ENCODE peak calls at places on chromosomes 1 and 21, in five cellular contexts. A is heart right ventricle, G is stomach, Q is H9, R is GM23248. X is an unnamed sample.

GRCh38 chr1:166902279-166902678 is 26.2 kb upstream of the TADA1 start:
- DNase-seq in A (no peak), R (peak), G (no peak), Q (no peak), X (peak)

GRCh38 chr1:2232255-2232915 is 4.3 kb downstream of the SKI start:
- DNase-seq in G (no peak), A (no peak), R (peak), Q (no peak), X (no peak)

GRCh38 chr1:52636701-52637695 is 4.0 kb downstream of the SHISAL2A start:
- DNase-seq in Q (no peak), A (no peak), G (no peak), R (no peak), X (peak)

GRCh38 chr21:42291003-42291750 is 24.0 kb downstream of the TFF3 start:
- DNase-seq in A (no peak), R (no peak), G (no peak), Q (no peak), X (no peak)

GRCh38 chr1:186950547-186950946 is 121.8 kb downstream of the PLA2G4A start:
- DNase-seq in Q (no peak), G (no peak), A (no peak), R (peak), X (peak)

GRCh38 chr1:29121951-29122661 is 1.6 kb downstream of the TMEM200B start:
- DNase-seq in R (peak), G (no peak), A (peak), Q (peak), X (no peak)

GRCh38 chr1:24737368-24738117 is 7.7 kb upstream of the CLIC4 start:
- DNase-seq in A (no peak), R (no peak), Q (no peak), G (no peak), X (no peak)

GRCh38 chr1:99557556-99558256 is 88.2 kb upstream of the PALMD start:
- DNase-seq in R (peak), A (no peak), G (no peak), Q (no peak), X (peak)

GRCh38 chr1:223815865-223816264 is 29.9 kb downstream of the TP53BP2 start:
- DNase-seq in G (no peak), A (no peak), R (peak), Q (no peak), X (peak)

GRCh38 chr1:17744666-17745563 is 10.2 kb upstream of the ACTL8 start:
- DNase-seq in R (no peak), A (no peak), Q (no peak), G (no peak), X (no peak)

GRCh38 chr1:244049969-244050834 is 881 bp upstream of the ZBTB18 start:
- DNase-seq in G (no peak), R (peak), Q (no peak), A (no peak), X (no peak)

GRCh38 chr21:44658913-44659595 is 1.3 kb downstream of the KRTAP12-3 start:
- DNase-seq in R (no peak), G (no peak), A (no peak), Q (peak), X (no peak)

GRCh38 chr1:111704776-111705175 is 34.4 kb downstream of the INKA2 start:
- DNase-seq in G (no peak), R (no peak), Q (no peak), A (no peak), X (peak)

GRCh38 chr21:38849776-38850175 is 44.0 kb downstream of the ETS2 start:
- DNase-seq in R (no peak), A (no peak), Q (no peak), G (no peak), X (no peak)

GRCh38 chr1:162386292-162387225 is 5.0 kb downstream of the C1orf226 start:
- DNase-seq in R (no peak), Q (no peak), G (no peak), A (no peak), X (no peak)

GRCh38 chr1:111541721-111542120 is 38.3 kb upstream of the ADORA3 start:
- DNase-seq in A (no peak), G (no peak), R (peak), Q (no peak), X (peak)

GRCh38 chr1:234201600-234201999 is 171.7 kb upstream of the COA6 start:
- DNase-seq in Q (no peak), G (no peak), R (no peak), A (no peak), X (no peak)

GRCh38 chr21:17523007-17523451 is 10.2 kb downstream of the CXADR start:
- DNase-seq in G (no peak), R (no peak), Q (no peak), A (no peak), X (no peak)

GRCh38 chr1:182338806-182339370 is 52.7 kb downstream of the GLUL start:
- DNase-seq in A (no peak), Q (no peak), R (no peak), G (no peak), X (no peak)

GRCh38 chr1:232996143-232996542 is 45.7 kb downstream of the NTPCR start:
- DNase-seq in A (no peak), G (no peak), Q (no peak), R (no peak), X (no peak)

GRCh38 chr1:21909787-21910503 is 27.2 kb downstream of the HSPG2 start:
- DNase-seq in A (peak), Q (no peak), G (no peak), R (peak), X (no peak)

GRCh38 chr1:39689635-39690034 is 1.6 kb downstream of the HPCAL4 start:
- DNase-seq in R (no peak), G (no peak), A (no peak), Q (no peak), X (no peak)

GRCh38 chr1:42922687-42923366 is 35.8 kb downstream of the SLC2A1 start:
- DNase-seq in Q (peak), A (no peak), R (peak), G (no peak), X (peak)

GRCh38 chr1:180116964-180117763 is 37.5 kb upstream of the QSOX1 start:
- DNase-seq in Q (no peak), A (peak), R (no peak), G (no peak), X (peak)

GRCh38 chr1:23343246-23344110 is 606 bp downstream of the HNRNPR start:
- DNase-seq in A (peak), R (peak), G (peak), Q (peak), X (peak)

GRCh38 chr1:30759718-30760281 is 2.2 kb upstream of the LAPTM5 start:
- DNase-seq in Q (no peak), R (no peak), A (no peak), G (no peak), X (no peak)

GRCh38 chr1:89757532-89757931 is 63.3 kb upstream of the LRRC8D start:
- DNase-seq in R (no peak), G (no peak), Q (no peak), A (peak), X (no peak)

GRCh38 chr1:6083801-6084467 is 38.2 kb downstream of the KCNAB2 start:
- DNase-seq in A (no peak), R (peak), Q (no peak), G (no peak), X (no peak)

GRCh38 chr1:167797005-167797404 is 75.2 kb downstream of the MPZL1 start:
- DNase-seq in A (peak), R (peak), G (peak), Q (peak), X (peak)

GRCh38 chr1:216822480-216822879 is 99.3 kb upstream of the ESRRG start:
- DNase-seq in A (no peak), G (no peak), R (no peak), Q (no peak), X (no peak)

GRCh38 chr21:46131721-46132651 is 23.4 kb downstream of the FTCD start:
- DNase-seq in A (no peak), G (no peak), Q (no peak), R (no peak), X (no peak)

GRCh38 chr1:18746981-18747380 is 112.5 kb downstream of the TAS1R2 start:
- DNase-seq in Q (no peak), G (no peak), A (no peak), R (no peak), X (no peak)

GRCh38 chr1:167635233-167635648 is 5.2 kb downstream of the RCSD1 start:
- DNase-seq in R (peak), Q (peak), A (peak), G (no peak), X (no peak)

GRCh38 chr1:96306809-96307208 is 414.8 kb upstream of the PTBP2 start:
- DNase-seq in Q (no peak), A (no peak), R (peak), G (no peak), X (peak)

GRCh38 chr1:73065585-73065984 is 783.2 kb upstream of the NEGR1 start:
- DNase-seq in A (no peak), G (no peak), Q (peak), R (no peak), X (no peak)

GRCh38 chr1:8182034-8182761 is 135.7 kb upstream of the SLC45A1 start:
- DNase-seq in R (peak), G (peak), A (no peak), Q (no peak), X (peak)

GRCh38 chr21:43758132-43758619 is 17.9 kb downstream of the CSTB start:
- DNase-seq in A (no peak), G (no peak), Q (no peak), R (no peak), X (peak)

GRCh38 chr1:39733161-39733560 is 5.5 kb upstream of the PPIE start:
- DNase-seq in A (peak), R (peak), Q (no peak), G (no peak), X (peak)

DNA sequence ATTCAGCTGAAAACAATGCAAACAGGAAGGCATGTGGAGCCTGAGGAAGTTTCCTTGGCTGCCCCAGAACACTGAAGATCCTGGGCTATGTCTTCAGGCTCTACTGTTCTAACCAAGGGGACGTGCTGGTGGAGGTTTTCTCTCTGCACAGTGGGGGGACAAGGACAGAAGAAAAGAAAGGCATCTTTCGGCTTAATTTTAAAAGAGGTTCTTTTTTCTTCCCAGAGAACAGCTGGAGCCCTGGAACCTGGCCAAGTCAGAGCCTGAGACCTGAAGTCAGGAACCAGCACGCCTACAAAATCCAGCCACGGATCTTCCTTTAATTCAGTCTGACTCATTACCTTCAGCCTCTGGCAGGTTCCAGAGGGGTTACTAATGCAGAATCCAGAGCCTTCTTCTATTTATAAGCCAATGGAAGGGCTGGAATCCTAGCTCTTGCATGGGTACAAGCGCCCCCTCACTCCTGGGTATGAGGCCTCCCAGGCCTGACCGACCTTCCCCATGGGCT is 19.8 kb downstream of the CTNNBIP1 start:
- DNase-seq in A (peak), Q (no peak), R (peak), G (peak), X (peak)
- H3K27ac ChIP-seq in A (peak), Q (no peak), R (peak), G (peak), X (peak)

GRCh38 chr1:202046227-202046626 is 35.8 kb downstream of the ELF3 start:
- DNase-seq in G (peak), Q (no peak), A (no peak), R (no peak), X (peak)
- H3K27ac ChIP-seq in G (peak), Q (no peak), A (no peak), R (no peak), X (peak)

GRCh38 chr1:101236546-101237228 is at the start of gene S1PR1:
- DNase-seq in Q (peak), R (peak), A (peak), G (peak), X (peak)

GRCh38 chr1:101239095-101240040 is 2.5 kb downstream of the S1PR1 start:
- DNase-seq in G (no peak), Q (no peak), A (no peak), R (no peak), X (no peak)

GRCh38 chr1:101237229-101237837 is 514 bp downstream of the S1PR1 start:
- DNase-seq in G (no peak), Q (no peak), R (peak), A (no peak), X (peak)

GRCh38 chr1:101238681-101239094 is 1.9 kb downstream of the S1PR1 start:
- DNase-seq in A (peak), Q (peak), G (peak), R (peak), X (peak)

DNA sequence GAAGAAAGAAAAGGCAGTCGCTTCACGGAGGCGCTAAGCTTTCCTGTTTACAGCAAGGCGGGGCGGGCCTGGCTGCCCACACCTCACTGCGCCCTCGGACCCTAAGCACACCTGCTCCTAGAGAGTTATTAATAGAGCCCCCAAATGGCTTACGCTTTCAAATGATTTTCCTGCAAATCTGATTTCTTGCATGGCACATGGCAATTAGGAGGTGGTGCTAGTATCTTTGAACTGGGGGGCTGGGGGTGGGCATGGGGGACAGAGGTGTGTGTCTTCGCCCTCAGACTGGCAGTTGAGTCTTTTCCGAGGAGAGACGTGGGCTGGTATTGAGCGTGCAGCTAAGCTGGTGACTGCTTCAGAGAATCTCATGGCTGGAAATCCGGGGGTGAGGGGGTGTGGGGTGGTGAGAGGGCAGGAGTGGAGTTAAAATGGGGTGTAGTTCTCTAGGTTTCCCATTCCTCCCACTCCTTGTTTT is 1.3 kb downstream of the S1PR1 start:
- DNase-seq in G (no peak), R (peak), Q (no peak), A (no peak), X (no peak)
- H3K27ac ChIP-seq in G (peak), R (peak), Q (no peak), A (peak), X (peak)

DNA sequence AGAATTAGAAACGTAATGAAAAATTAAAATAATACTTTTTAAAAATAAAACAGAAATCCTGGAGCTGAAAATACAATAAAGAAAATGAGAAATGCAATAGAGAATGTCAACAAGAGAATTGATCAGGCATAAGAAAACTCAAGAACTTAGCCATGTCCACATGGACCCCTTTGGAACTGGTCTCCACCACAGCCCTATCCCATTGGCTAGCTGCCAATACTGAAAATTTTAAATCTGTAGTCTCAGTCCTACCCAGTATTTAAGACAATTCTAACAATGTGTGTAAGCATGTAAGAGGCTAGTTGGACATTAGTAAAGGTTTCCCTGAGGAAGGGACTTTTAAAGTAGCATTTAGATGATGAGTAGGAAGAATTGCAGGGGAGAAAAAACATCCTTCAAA is 25.8 kb upstream of the RRP15 start:
- DNase-seq in A (no peak), R (no peak), Q (no peak), G (no peak), X (no peak)
- H3K27ac ChIP-seq in A (no peak), R (no peak), Q (no peak), G (no peak), X (no peak)

GRCh38 chr21:37195649-37196048 is 71.5 kb downstream of the VPS26C start:
- DNase-seq in R (no peak), A (no peak), G (no peak), Q (no peak), X (no peak)

GRCh38 chr21:37202221-37202805 is 64.8 kb downstream of the VPS26C start:
- DNase-seq in R (no peak), G (no peak), Q (no peak), A (no peak), X (no peak)

GRCh38 chr21:37196847-37197246 is 70.3 kb downstream of the VPS26C start:
- DNase-seq in R (no peak), Q (no peak), G (no peak), A (no peak), X (no peak)

GRCh38 chr21:37200641-37201480 is 66.3 kb downstream of the VPS26C start:
- DNase-seq in Q (no peak), G (no peak), R (no peak), A (no peak), X (no peak)

GRCh38 chr21:37198989-37199924 is 67.9 kb downstream of the VPS26C start:
- DNase-seq in R (peak), G (no peak), A (no peak), Q (no peak), X (peak)
- H3K27ac ChIP-seq in R (peak), G (no peak), A (no peak), Q (no peak), X (peak)

GRCh38 chr1:221891708-221892107 is 149.8 kb upstream of the DUSP10 start:
- DNase-seq in R (peak), G (no peak), Q (no peak), A (no peak), X (peak)

GRCh38 chr1:221902961-221903360 is 161.1 kb upstream of the DUSP10 start:
- DNase-seq in Q (no peak), G (no peak), A (no peak), R (no peak), X (no peak)

GRCh38 chr1:221892301-221892830 is 150.5 kb upstream of the DUSP10 start:
- DNase-seq in A (no peak), Q (no peak), G (no peak), R (peak), X (peak)

GRCh38 chr1:221900678-221901077 is 158.8 kb upstream of the DUSP10 start:
- DNase-seq in Q (no peak), R (no peak), G (no peak), A (no peak), X (no peak)

GRCh38 chr1:221897312-221897711 is 155.4 kb upstream of the DUSP10 start:
- DNase-seq in R (peak), G (no peak), Q (no peak), A (no peak), X (peak)
- H3K27ac ChIP-seq in R (no peak), G (no peak), Q (no peak), A (no peak), X (peak)

DNA sequence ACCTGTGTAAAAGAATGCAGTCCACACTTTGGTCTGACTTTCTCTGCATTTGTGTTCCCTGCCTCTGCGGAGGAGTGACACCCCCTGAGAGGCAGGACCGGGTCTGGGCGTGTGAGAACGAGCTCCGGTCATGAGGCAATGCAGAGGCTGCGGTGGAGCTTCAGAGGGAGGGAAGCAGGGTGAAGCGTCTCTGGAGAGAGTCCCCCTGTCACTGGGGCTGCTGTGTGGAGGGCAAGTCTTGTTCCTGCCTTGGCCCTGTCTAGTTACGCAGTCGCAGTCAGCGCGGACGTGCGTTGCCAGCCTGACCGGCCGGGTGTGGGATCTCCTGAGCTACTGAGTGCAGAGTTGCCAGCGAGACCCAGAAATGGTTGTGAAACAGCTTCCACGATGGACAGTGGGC is 48.5 kb downstream of the BACE2 start:
- DNase-seq in G (no peak), A (no peak), Q (no peak), R (no peak), X (peak)
- H3K27ac ChIP-seq in G (no peak), A (peak), Q (no peak), R (no peak), X (no peak)

DNA sequence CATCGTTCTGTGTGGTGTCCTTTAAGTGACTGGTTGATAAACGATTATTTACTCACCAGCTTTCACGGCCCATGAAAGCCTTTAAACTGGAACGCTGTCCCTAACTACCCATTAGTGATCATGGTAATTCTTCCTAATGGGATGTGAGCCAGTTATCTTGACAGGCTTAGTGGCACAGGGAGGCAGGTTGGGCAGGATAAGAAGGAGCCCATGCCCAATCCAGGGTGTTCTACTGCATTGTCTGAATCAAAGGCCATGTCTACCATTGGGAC is 71.5 kb downstream of the SEC16B start:
- DNase-seq in R (no peak), A (no peak), Q (no peak), G (no peak), X (no peak)
- H3K27ac ChIP-seq in R (no peak), A (no peak), Q (no peak), G (no peak), X (no peak)

DNA sequence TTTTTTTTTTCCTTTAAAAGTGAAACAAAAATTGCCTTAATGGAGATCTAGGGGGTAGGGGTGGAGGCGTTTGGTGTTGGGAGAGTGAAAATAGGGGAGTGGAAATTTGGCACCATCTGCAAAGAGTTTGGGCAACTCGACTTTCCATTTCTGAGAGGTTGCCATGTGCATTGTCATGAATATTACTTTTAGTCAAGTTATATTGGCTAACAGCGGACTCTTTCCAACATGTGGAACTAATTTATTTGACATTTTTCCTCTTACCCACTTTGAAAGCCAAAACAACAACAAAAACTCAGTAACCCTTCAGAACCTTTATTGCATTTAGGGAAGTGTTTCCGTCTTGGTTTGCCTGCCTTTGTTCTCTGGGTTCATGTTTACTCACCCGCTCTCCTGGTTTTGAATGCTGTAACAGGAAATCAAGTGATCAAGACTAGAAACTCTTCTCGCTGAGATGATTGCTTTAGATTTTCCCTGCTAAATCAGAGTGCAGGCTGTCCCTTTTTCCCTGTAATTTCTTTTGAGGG is 70.4 kb downstream of the CACHD1 start:
- DNase-seq in R (peak), A (peak), G (no peak), Q (no peak), X (no peak)
- H3K27ac ChIP-seq in R (peak), A (peak), G (peak), Q (no peak), X (no peak)